ENCODE peak calls at places on chromosomes 16 and 17, in eight cellular contexts. One of them, this sample, is unnamed.
A peak's percentile ranks its signal among the peaks of the same experiment; 100 is the strongest.

GRCh38 chr17:40607641-40608040 is 40.0 kb downstream of the SMARCE1 start:
- DNase-seq in tibial nerve: no peak
- DNase-seq in heart right ventricle: no peak
- DNase-seq in sigmoid colon: no peak
- DNase-seq in left ventricle myocardium inferior: no peak
- DNase-seq in breast epithelium: no peak
- DNase-seq in gastrocnemius medialis: no peak
- DNase-seq in CD8-positive, alpha-beta T cell: no peak
- DNase-seq in this sample: no peak

GRCh38 chr16:17780181-17780580 is 309.4 kb upstream of the XYLT1 start:
- DNase-seq in gastrocnemius medialis: no peak
- DNase-seq in sigmoid colon: no peak
- DNase-seq in breast epithelium: no peak
- DNase-seq in left ventricle myocardium inferior: no peak
- DNase-seq in heart right ventricle: no peak
- DNase-seq in tibial nerve: no peak
- DNase-seq in CD8-positive, alpha-beta T cell: no peak
- DNase-seq in this sample: no peak

GRCh38 chr17:73616120-73616872 is 27.9 kb downstream of the SDK2 start:
- DNase-seq in tibial nerve: no peak
- DNase-seq in gastrocnemius medialis: no peak
- DNase-seq in breast epithelium: no peak
- DNase-seq in heart right ventricle: no peak
- DNase-seq in left ventricle myocardium inferior: no peak
- DNase-seq in CD8-positive, alpha-beta T cell: no peak
- DNase-seq in sigmoid colon: no peak
- DNase-seq in this sample: no peak

GRCh38 chr17:68296217-68297140 is 5.2 kb downstream of the ARSG start:
- DNase-seq in CD8-positive, alpha-beta T cell: no peak
- DNase-seq in gastrocnemius medialis: peak; percentile 72
- DNase-seq in tibial nerve: no peak
- DNase-seq in breast epithelium: peak; percentile 69
- DNase-seq in sigmoid colon: no peak
- DNase-seq in left ventricle myocardium inferior: no peak
- DNase-seq in heart right ventricle: no peak
- DNase-seq in this sample: no peak

GRCh38 chr16:84181144-84181915 is 5.5 kb downstream of the TAF1C start:
- DNase-seq in breast epithelium: no peak
- DNase-seq in left ventricle myocardium inferior: no peak
- DNase-seq in sigmoid colon: no peak
- DNase-seq in CD8-positive, alpha-beta T cell: no peak
- DNase-seq in tibial nerve: no peak
- DNase-seq in gastrocnemius medialis: no peak
- DNase-seq in heart right ventricle: no peak
- DNase-seq in this sample: no peak

GRCh38 chr17:81976332-81977210 is 858 bp upstream of the ASPSCR1 start:
- DNase-seq in gastrocnemius medialis: no peak
- DNase-seq in heart right ventricle: peak; percentile 34
- DNase-seq in CD8-positive, alpha-beta T cell: no peak
- DNase-seq in sigmoid colon: no peak
- DNase-seq in breast epithelium: peak; percentile 39
- DNase-seq in left ventricle myocardium inferior: no peak
- DNase-seq in tibial nerve: no peak
- DNase-seq in this sample: peak; percentile 67

GRCh38 chr16:49382916-49383315 is 9.3 kb downstream of the C16orf78 start:
- DNase-seq in sigmoid colon: no peak
- DNase-seq in breast epithelium: no peak
- DNase-seq in heart right ventricle: no peak
- DNase-seq in gastrocnemius medialis: no peak
- DNase-seq in tibial nerve: no peak
- DNase-seq in left ventricle myocardium inferior: no peak
- DNase-seq in CD8-positive, alpha-beta T cell: no peak
- DNase-seq in this sample: no peak

GRCh38 chr17:35684046-35684802 is 47.2 kb upstream of the RASL10B start:
- DNase-seq in breast epithelium: no peak
- DNase-seq in CD8-positive, alpha-beta T cell: no peak
- DNase-seq in tibial nerve: no peak
- DNase-seq in left ventricle myocardium inferior: no peak
- DNase-seq in sigmoid colon: no peak
- DNase-seq in gastrocnemius medialis: no peak
- DNase-seq in heart right ventricle: no peak
- DNase-seq in this sample: no peak

GRCh38 chr16:27676807-27677206 is 126.9 kb downstream of the KATNIP start:
- DNase-seq in tibial nerve: no peak
- DNase-seq in breast epithelium: no peak
- DNase-seq in CD8-positive, alpha-beta T cell: no peak
- DNase-seq in gastrocnemius medialis: no peak
- DNase-seq in left ventricle myocardium inferior: no peak
- DNase-seq in heart right ventricle: no peak
- DNase-seq in sigmoid colon: no peak
- DNase-seq in this sample: no peak

GRCh38 chr17:7119314-7119713 is 4.7 kb upstream of the ASGR2 start:
- DNase-seq in sigmoid colon: no peak
- DNase-seq in breast epithelium: no peak
- DNase-seq in heart right ventricle: no peak
- DNase-seq in gastrocnemius medialis: no peak
- DNase-seq in left ventricle myocardium inferior: no peak
- DNase-seq in tibial nerve: no peak
- DNase-seq in CD8-positive, alpha-beta T cell: no peak
- DNase-seq in this sample: peak; percentile 71

GRCh38 chr17:80345841-80346497 is 69.0 kb upstream of the ENDOV start:
- DNase-seq in sigmoid colon: no peak
- DNase-seq in CD8-positive, alpha-beta T cell: no peak
- DNase-seq in gastrocnemius medialis: no peak
- DNase-seq in tibial nerve: no peak
- DNase-seq in left ventricle myocardium inferior: no peak
- DNase-seq in heart right ventricle: no peak
- DNase-seq in breast epithelium: no peak
- DNase-seq in this sample: no peak

GRCh38 chr17:28743243-28744103 is at the start of gene TRAF4:
- DNase-seq in sigmoid colon: peak; percentile 86
- DNase-seq in breast epithelium: peak; percentile 77
- DNase-seq in CD8-positive, alpha-beta T cell: peak; percentile 44
- DNase-seq in heart right ventricle: peak; percentile 74
- DNase-seq in tibial nerve: peak; percentile 73
- DNase-seq in left ventricle myocardium inferior: peak; percentile 79
- DNase-seq in gastrocnemius medialis: no peak
- DNase-seq in this sample: peak; percentile 94

GRCh38 chr16:1510941-1511351 is 17.8 kb downstream of the TELO2 start:
- DNase-seq in CD8-positive, alpha-beta T cell: no peak
- DNase-seq in breast epithelium: no peak
- DNase-seq in gastrocnemius medialis: no peak
- DNase-seq in tibial nerve: no peak
- DNase-seq in left ventricle myocardium inferior: no peak
- DNase-seq in sigmoid colon: no peak
- DNase-seq in heart right ventricle: no peak
- DNase-seq in this sample: no peak

GRCh38 chr16:29877266-29877961 is 14.4 kb upstream of the CDIPT start:
- DNase-seq in heart right ventricle: no peak
- DNase-seq in CD8-positive, alpha-beta T cell: no peak
- DNase-seq in gastrocnemius medialis: no peak
- DNase-seq in sigmoid colon: no peak
- DNase-seq in left ventricle myocardium inferior: no peak
- DNase-seq in breast epithelium: no peak
- DNase-seq in tibial nerve: no peak
- DNase-seq in this sample: no peak

GRCh38 chr17:1604831-1605528 is 23.7 kb downstream of the SLC43A2 start:
- DNase-seq in heart right ventricle: no peak
- DNase-seq in CD8-positive, alpha-beta T cell: no peak
- DNase-seq in tibial nerve: no peak
- DNase-seq in left ventricle myocardium inferior: no peak
- DNase-seq in sigmoid colon: no peak
- DNase-seq in gastrocnemius medialis: peak; percentile 47
- DNase-seq in breast epithelium: no peak
- DNase-seq in this sample: no peak
- TF ChIP-seq CTCF in heart right ventricle: no peak
- TF ChIP-seq CTCF in CD8-positive, alpha-beta T cell: no peak
- TF ChIP-seq CTCF in tibial nerve: no peak
- TF ChIP-seq CTCF in left ventricle myocardium inferior: no peak
- TF ChIP-seq CTCF in sigmoid colon: no peak
- TF ChIP-seq CTCF in gastrocnemius medialis: no peak
- TF ChIP-seq CTCF in breast epithelium: no peak
- TF ChIP-seq CTCF in this sample: no peak

GRCh38 chr16:22621571-22622148 is 111.0 kb downstream of the NPIPB5 start:
- DNase-seq in CD8-positive, alpha-beta T cell: no peak
- DNase-seq in left ventricle myocardium inferior: no peak
- DNase-seq in sigmoid colon: no peak
- DNase-seq in tibial nerve: no peak
- DNase-seq in breast epithelium: no peak
- DNase-seq in heart right ventricle: no peak
- DNase-seq in gastrocnemius medialis: no peak
- DNase-seq in this sample: no peak
- H3K27ac ChIP-seq in CD8-positive, alpha-beta T cell: no peak overlapping the region
- H3K27ac ChIP-seq in left ventricle myocardium inferior: no peak overlapping the region
- H3K27ac ChIP-seq in sigmoid colon: no peak overlapping the region
- H3K27ac ChIP-seq in tibial nerve: no peak overlapping the region
- H3K27ac ChIP-seq in breast epithelium: no peak overlapping the region
- H3K27ac ChIP-seq in heart right ventricle: no peak overlapping the region
- H3K27ac ChIP-seq in gastrocnemius medialis: no peak overlapping the region
- H3K27ac ChIP-seq in this sample: no peak overlapping the region

GRCh38 chr17:76074390-76075363 is at the start of gene GALR2:
- DNase-seq in sigmoid colon: no peak
- DNase-seq in breast epithelium: no peak
- DNase-seq in gastrocnemius medialis: no peak
- DNase-seq in heart right ventricle: no peak
- DNase-seq in CD8-positive, alpha-beta T cell: no peak
- DNase-seq in tibial nerve: no peak
- DNase-seq in left ventricle myocardium inferior: no peak
- DNase-seq in this sample: peak; percentile 78
- H3K4me1 ChIP-seq in sigmoid colon: peaks cover 66% of the 10 kb centered on the region
- H3K4me1 ChIP-seq in breast epithelium: peaks cover 38% of the 10 kb centered on the region
- H3K4me1 ChIP-seq in gastrocnemius medialis: peaks cover 34% of the 10 kb centered on the region
- H3K4me1 ChIP-seq in heart right ventricle: peaks cover 58% of the 10 kb centered on the region
- H3K4me1 ChIP-seq in CD8-positive, alpha-beta T cell: peaks cover 68% of the 10 kb centered on the region
- H3K4me1 ChIP-seq in tibial nerve: peaks cover 47% of the 10 kb centered on the region
- H3K4me1 ChIP-seq in left ventricle myocardium inferior: peaks cover 75% of the 10 kb centered on the region
- H3K4me1 ChIP-seq in this sample: peaks cover 70% of the 10 kb centered on the region

DNA sequence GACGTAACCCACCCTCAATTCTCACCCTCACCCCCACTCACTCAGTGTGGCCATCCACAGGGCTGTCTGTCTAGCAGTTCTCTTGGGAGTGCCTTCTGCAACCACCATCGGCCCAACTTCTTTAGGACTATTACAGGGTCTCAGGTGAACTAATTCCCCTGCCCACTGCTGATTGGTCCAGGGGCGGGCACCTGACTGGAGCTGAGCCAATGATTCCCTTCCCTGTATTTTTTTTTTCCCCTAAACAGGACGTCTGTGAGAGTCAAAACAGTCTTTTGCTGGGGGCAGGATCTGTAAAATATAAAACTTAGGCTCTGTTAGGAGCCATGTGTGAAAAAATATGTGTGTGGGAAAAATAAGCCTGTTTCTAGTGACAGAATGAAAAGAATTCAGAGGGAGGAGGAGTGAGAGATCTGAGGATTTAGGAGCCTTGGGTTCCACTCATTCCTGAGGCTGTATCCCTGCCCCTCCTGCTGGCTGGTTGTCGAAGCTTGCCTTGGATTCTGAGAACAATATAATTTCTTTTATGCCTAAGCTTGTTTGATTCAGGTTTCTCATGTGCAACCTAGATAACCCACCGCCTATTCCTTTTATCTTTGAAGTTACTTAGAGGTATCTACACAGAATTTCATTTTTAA is 115.0 kb downstream of the SPACA3 start:
- DNase-seq in gastrocnemius medialis: no peak
- DNase-seq in tibial nerve: no peak
- DNase-seq in CD8-positive, alpha-beta T cell: no peak
- DNase-seq in left ventricle myocardium inferior: no peak
- DNase-seq in heart right ventricle: no peak
- DNase-seq in sigmoid colon: no peak
- DNase-seq in breast epithelium: no peak
- DNase-seq in this sample: no peak
- TF ChIP-seq CTCF in gastrocnemius medialis: no peak
- TF ChIP-seq CTCF in tibial nerve: no peak
- TF ChIP-seq CTCF in CD8-positive, alpha-beta T cell: no peak
- TF ChIP-seq CTCF in left ventricle myocardium inferior: no peak
- TF ChIP-seq CTCF in heart right ventricle: no peak
- TF ChIP-seq CTCF in sigmoid colon: no peak
- TF ChIP-seq CTCF in breast epithelium: no peak
- TF ChIP-seq CTCF in this sample: no peak

DNA sequence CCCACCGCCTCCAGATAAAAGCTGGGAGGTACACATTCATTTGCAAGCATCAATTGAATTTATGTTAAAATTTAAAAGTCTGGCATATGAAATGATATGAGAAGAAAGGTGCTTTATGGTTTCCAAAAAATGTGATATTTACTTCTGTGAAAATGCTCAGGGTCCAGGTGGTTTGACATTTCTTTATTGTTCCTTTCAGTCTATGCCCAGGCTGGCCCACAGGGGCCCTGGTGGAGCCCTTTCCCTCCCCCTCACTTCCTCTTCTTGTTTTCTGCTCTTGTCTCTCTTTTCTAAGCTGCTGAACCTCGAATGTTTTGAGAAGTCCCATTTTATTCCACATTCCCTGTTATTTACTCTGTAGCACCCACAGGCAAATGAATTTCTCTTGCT is 127.8 kb downstream of the HS3ST3B1 start:
- DNase-seq in breast epithelium: no peak
- DNase-seq in sigmoid colon: no peak
- DNase-seq in left ventricle myocardium inferior: no peak
- DNase-seq in CD8-positive, alpha-beta T cell: no peak
- DNase-seq in gastrocnemius medialis: no peak
- DNase-seq in heart right ventricle: no peak
- DNase-seq in tibial nerve: no peak
- DNase-seq in this sample: no peak
- H3K27ac ChIP-seq in breast epithelium: no peak overlapping the region
- H3K27ac ChIP-seq in sigmoid colon: no peak overlapping the region
- H3K27ac ChIP-seq in left ventricle myocardium inferior: no peak overlapping the region
- H3K27ac ChIP-seq in CD8-positive, alpha-beta T cell: peak overlapping the region; percentile 25
- H3K27ac ChIP-seq in gastrocnemius medialis: no peak overlapping the region
- H3K27ac ChIP-seq in heart right ventricle: no peak overlapping the region
- H3K27ac ChIP-seq in tibial nerve: no peak overlapping the region
- H3K27ac ChIP-seq in this sample: no peak overlapping the region

DNA sequence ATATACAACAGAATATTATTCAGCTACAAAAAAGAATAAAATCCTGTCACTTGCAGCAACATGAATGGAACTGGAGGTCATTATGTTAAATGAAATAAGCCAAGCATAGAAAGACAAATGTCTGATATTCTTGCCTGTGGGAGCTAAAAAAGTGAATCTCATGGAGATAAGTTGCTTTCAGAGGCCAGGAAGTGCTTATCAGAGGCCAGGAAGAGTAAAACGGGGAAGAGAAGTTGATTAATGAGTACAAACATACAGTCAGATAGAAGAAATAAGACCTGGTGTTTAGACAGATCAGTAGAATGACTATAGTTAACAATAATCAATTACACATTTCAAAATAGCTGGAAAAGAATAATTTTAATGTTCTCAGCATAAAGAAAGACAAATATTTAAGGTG is 54.4 kb upstream of the CPHXL start:
- DNase-seq in left ventricle myocardium inferior: no peak
- DNase-seq in CD8-positive, alpha-beta T cell: no peak
- DNase-seq in heart right ventricle: no peak
- DNase-seq in gastrocnemius medialis: no peak
- DNase-seq in sigmoid colon: no peak
- DNase-seq in tibial nerve: no peak
- DNase-seq in breast epithelium: no peak
- DNase-seq in this sample: no peak
- H3K4me1 ChIP-seq in left ventricle myocardium inferior: no peaks in the 10 kb centered on the region
- H3K4me1 ChIP-seq in CD8-positive, alpha-beta T cell: no peaks in the 10 kb centered on the region
- H3K4me1 ChIP-seq in heart right ventricle: no peaks in the 10 kb centered on the region
- H3K4me1 ChIP-seq in gastrocnemius medialis: no peaks in the 10 kb centered on the region
- H3K4me1 ChIP-seq in sigmoid colon: no peaks in the 10 kb centered on the region
- H3K4me1 ChIP-seq in tibial nerve: no peaks in the 10 kb centered on the region
- H3K4me1 ChIP-seq in breast epithelium: no peaks in the 10 kb centered on the region
- H3K4me1 ChIP-seq in this sample: no peaks in the 10 kb centered on the region